ENCODE peak calls at places on chromosomes 12 and 14, in nine cellular contexts. E, D, A, K, G, R, X, H and N are unnamed samples.

GRCh38 chr12:1493781-1494180 is 100.6 kb downstream of the FBXL14 start:
- DNase-seq in A (no peak), D (no peak), H (no peak), G (no peak), X (no peak), R (no peak), E (no peak), K (no peak), N (no peak)

GRCh38 chr12:131883521-131883900 is 10.9 kb upstream of the ULK1 start:
- DNase-seq in D (no peak), K (no peak), R (no peak), E (no peak), X (no peak), H (no peak), G (no peak), A (no peak), N (no peak)

GRCh38 chr12:6047249-6048227 is 76.9 kb downstream of the VWF start:
- DNase-seq in R (peak), K (no peak), D (peak), A (no peak), H (no peak), E (no peak), G (peak), X (peak), N (no peak)

GRCh38 chr12:109723311-109723791 is 9.7 kb downstream of the FAM222A start:
- DNase-seq in E (peak), X (no peak), R (no peak), A (no peak), K (no peak), D (no peak), H (no peak), G (no peak), N (no peak)

GRCh38 chr14:85342858-85343607 is 186.9 kb upstream of the FLRT2 start:
- DNase-seq in A (no peak), R (peak), E (no peak), D (no peak), X (peak), G (peak), K (no peak), H (no peak), N (no peak)

GRCh38 chr12:124379938-124380754 is 85.3 kb downstream of the RFLNA start:
- DNase-seq in X (peak), R (peak), G (peak), A (no peak), D (peak), H (no peak), K (peak), E (peak), N (no peak)

GRCh38 chr14:91311284-91311662 is 66.8 kb upstream of the GPR68 start:
- DNase-seq in D (no peak), R (no peak), G (no peak), A (no peak), K (no peak), X (no peak), E (no peak), H (no peak), N (no peak)

GRCh38 chr12:54282949-54283593 is 2.5 kb downstream of the HNRNPA1 start:
- DNase-seq in A (no peak), G (no peak), R (no peak), K (no peak), D (no peak), H (no peak), E (no peak), X (no peak), N (no peak)

GRCh38 chr12:87376722-87377121 is 652.5 kb downstream of the C12orf50 start:
- DNase-seq in D (no peak), X (no peak), A (no peak), H (no peak), E (no peak), G (no peak), R (no peak), K (no peak), N (no peak)

GRCh38 chr14:93984987-93985410 is 8.6 kb upstream of the ASB2 start:
- DNase-seq in R (peak), A (peak), G (peak), D (peak), X (peak), H (peak), E (peak), K (peak), N (peak)

GRCh38 chr14:101068293-101068957 is 164.9 kb upstream of the RTL1 start:
- DNase-seq in A (no peak), R (no peak), E (no peak), K (no peak), X (no peak), H (no peak), G (no peak), D (no peak), N (no peak)

GRCh38 chr14:23437142-23438129 is 2.0 kb upstream of the MYH7 start:
- DNase-seq in E (no peak), K (no peak), X (no peak), R (no peak), H (no peak), D (peak), G (no peak), A (no peak), N (no peak)

GRCh38 chr12:2344892-2345291 is 292.1 kb downstream of the CACNA1C start:
- DNase-seq in D (no peak), X (no peak), G (peak), E (no peak), R (no peak), H (no peak), K (no peak), A (no peak), N (no peak)

GRCh38 chr14:84084056-84084590 is 1445.8 kb upstream of the FLRT2 start:
- DNase-seq in E (no peak), D (no peak), K (no peak), R (no peak), H (no peak), G (no peak), A (no peak), X (no peak), N (no peak)

GRCh38 chr12:38744056-38744455 is 161.3 kb downstream of the CPNE8 start:
- DNase-seq in G (peak), A (no peak), K (no peak), X (no peak), R (no peak), E (no peak), H (no peak), D (no peak), N (no peak)

GRCh38 chr14:75257241-75257640 is 21.4 kb upstream of the FOS start:
- DNase-seq in H (no peak), E (no peak), X (peak), D (peak), R (peak), G (peak), A (no peak), K (no peak), N (no peak)

GRCh38 chr12:14810953-14811483 is 3.0 kb downstream of the SMCO3 start:
- DNase-seq in A (no peak), H (no peak), G (no peak), K (no peak), X (peak), E (peak), R (peak), D (peak), N (peak)

GRCh38 chr12:57118711-57119271 is 7.6 kb upstream of the STAT6 start:
- DNase-seq in A (no peak), D (peak), R (peak), K (no peak), G (peak), H (no peak), E (no peak), X (peak), N (no peak)